ENCODE peak calls at places on chromosomes 5 and 9, in five cellular contexts. C is kidney epithelial cell, T is ascending aorta, B is epithelial cell of esophagus, F is fibroblast of villous mesenchyme. V is an unnamed sample.

GRCh38 chr5:14008819-14009311 is 64.4 kb upstream of the DNAH5 start:
- DNase-seq in C (no peak), T (no peak), B (peak), F (peak), V (no peak)

GRCh38 chr9:75369989-75370388 is 281.7 kb downstream of the OSTF1 start:
- DNase-seq in C (no peak), T (no peak), B (no peak), F (no peak), V (no peak)

GRCh38 chr5:176515396-176515795 is 21.8 kb downstream of the RNF44 start:
- DNase-seq in C (no peak), T (no peak), B (no peak), F (no peak), V (no peak)

GRCh38 chr5:123087173-123088030 is 1.6 kb upstream of the PRDM6 start:
- DNase-seq in C (no peak), T (no peak), B (no peak), F (no peak), V (no peak)

GRCh38 chr9:14400658-14400995 is 86.7 kb upstream of the NFIB start:
- DNase-seq in C (no peak), T (peak), B (peak), F (peak), V (peak)

GRCh38 chr9:132418743-132419363 is 8.8 kb downstream of the CFAP77 start:
- DNase-seq in C (no peak), T (no peak), B (no peak), F (no peak), V (no peak)

GRCh38 chr9:131593255-131593820 is 48.0 kb downstream of the PRRT1B start:
- DNase-seq in C (no peak), T (no peak), B (no peak), F (peak), V (no peak)

GRCh38 chr5:149228610-149229297 is 42.9 kb upstream of the AFAP1L1 start:
- DNase-seq in C (peak), T (peak), B (peak), F (peak), V (no peak)

GRCh38 chr5:64532212-64532611 is 26.4 kb downstream of the RGS7BP start:
- DNase-seq in C (no peak), T (no peak), B (no peak), F (no peak), V (no peak)

GRCh38 chr5:150559701-150560100 is 51.8 kb downstream of the NDST1 start:
- DNase-seq in C (peak), T (no peak), B (peak), F (no peak), V (no peak)

GRCh38 chr5:76811214-76811613 is 7.6 kb upstream of the F2RL1 start:
- DNase-seq in C (no peak), T (no peak), B (peak), F (peak), V (no peak)

GRCh38 chr9:93645149-93645889 is 68.9 kb downstream of the PHF2 start:
- DNase-seq in C (no peak), T (peak), B (no peak), F (no peak), V (no peak)

GRCh38 chr5:141512390-141513020 is 23.6 kb downstream of the PCDHGC5 start:
- DNase-seq in C (no peak), T (peak), B (peak), F (peak), V (peak)

GRCh38 chr9:129131300-129132145 is 20.3 kb downstream of the PTPA start:
- DNase-seq in C (no peak), T (peak), B (peak), F (peak), V (no peak)

GRCh38 chr9:6488395-6488794 is 75.4 kb downstream of the UHRF2 start:
- DNase-seq in C (no peak), T (no peak), B (no peak), F (no peak), V (no peak)

GRCh38 chr9:121599186-121599871 is 52.1 kb upstream of the DAB2IP start:
- DNase-seq in C (no peak), T (peak), B (peak), F (no peak), V (peak)

GRCh38 chr5:168770036-168770498 is 190.9 kb upstream of the PANK3 start:
- DNase-seq in C (no peak), T (no peak), B (no peak), F (peak), V (no peak)

GRCh38 chr5:16467363-16468219 is 2.0 kb upstream of the ZNF622 start:
- DNase-seq in C (no peak), T (no peak), B (peak), F (peak), V (no peak)

GRCh38 chr5:141476132-141476909 is 555 bp downstream of the PCDHGC3 start:
- DNase-seq in C (no peak), T (peak), B (peak), F (peak), V (no peak)

GRCh38 chr9:14347408-14348224 is 33.7 kb upstream of the NFIB start:
- DNase-seq in C (no peak), T (no peak), B (peak), F (peak), V (no peak)

GRCh38 chr9:91191443-91192378 is 170.0 kb downstream of the AUH start:
- DNase-seq in C (no peak), T (peak), B (no peak), F (no peak), V (no peak)

GRCh38 chr5:128736567-128736966 is 198.5 kb upstream of the FBN2 start:
- DNase-seq in C (peak), T (no peak), B (peak), F (peak), V (peak)

GRCh38 chr5:122942164-122942914 is 94.2 kb downstream of the PPIC start:
- DNase-seq in C (no peak), T (no peak), B (peak), F (peak), V (no peak)

GRCh38 chr9:36078047-36078446 is 41.3 kb downstream of the RECK start:
- DNase-seq in C (no peak), T (no peak), B (no peak), F (no peak), V (no peak)

GRCh38 chr9:69085523-69086283 is 50.2 kb downstream of the FXN start:
- DNase-seq in C (no peak), T (no peak), B (no peak), F (peak), V (no peak)

GRCh38 chr5:52896524-52897237 is 92.5 kb upstream of the ITGA2 start:
- DNase-seq in C (no peak), T (no peak), B (no peak), F (peak), V (no peak)

GRCh38 chr5:35908814-35909213 is 29.6 kb downstream of the CAPSL start:
- DNase-seq in C (no peak), T (no peak), B (no peak), F (no peak), V (no peak)

GRCh38 chr9:82763631-82764030 is 299.3 kb downstream of the RASEF start:
- DNase-seq in C (no peak), T (no peak), B (peak), F (no peak), V (no peak)

DNA sequence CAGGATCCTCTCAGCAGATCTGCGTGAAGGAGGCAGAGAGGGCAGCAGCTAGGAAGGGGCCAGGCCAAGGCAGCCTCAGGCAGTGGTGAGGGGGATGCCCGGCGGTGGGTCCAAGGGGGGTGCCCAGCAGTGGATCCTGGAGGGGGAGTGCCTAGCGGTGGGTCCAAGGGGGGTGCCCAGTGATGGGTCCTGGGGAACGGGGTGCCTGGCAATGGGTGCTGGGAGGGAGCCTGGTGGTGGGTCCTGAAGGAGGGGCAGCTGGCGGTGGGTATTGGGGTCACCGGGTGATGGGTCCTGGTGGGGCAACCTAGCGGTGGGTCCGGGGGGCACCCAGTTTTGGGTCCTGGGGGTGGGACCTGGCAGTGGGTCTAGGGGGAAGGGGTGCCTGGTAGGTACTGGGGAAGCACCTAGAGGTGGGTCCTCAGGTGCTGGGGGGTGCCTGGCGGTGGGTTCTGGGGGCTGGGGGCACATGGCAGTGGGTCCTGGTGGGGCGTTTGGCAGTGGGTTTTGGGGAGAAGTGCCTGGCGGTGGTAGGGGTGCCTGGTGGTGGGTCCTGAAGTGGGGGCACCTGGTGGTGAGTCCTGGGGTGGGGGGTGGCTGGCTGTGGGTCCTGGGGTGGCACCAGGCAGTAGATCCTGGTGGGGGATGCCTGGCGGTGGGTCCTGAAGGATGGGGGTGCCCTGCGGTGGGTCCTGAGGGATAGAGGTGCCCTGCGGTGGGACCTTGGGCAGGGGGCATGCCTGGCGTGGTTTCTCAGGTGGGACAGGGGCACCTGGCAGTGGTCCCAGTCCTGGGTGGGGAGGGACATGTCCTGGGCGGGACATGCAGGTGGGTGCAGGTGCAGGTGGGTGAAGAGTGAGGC is 1.9 kb downstream of the LRRC14B start:
- DNase-seq in C (no peak), T (no peak), B (no peak), F (no peak), V (no peak)
- H3K4me3 ChIP-seq in C (no peak), T (no peak), B (no peak), F (no peak), V (no peak)

GRCh38 chr9:111036946-111037743 is 1.1 kb downstream of the LPAR1 start:
- DNase-seq in C (no peak), T (no peak), B (peak), F (peak), V (no peak)
- H3K4me3 ChIP-seq in C (peak), T (peak), B (peak), F (peak), V (peak)

DNA sequence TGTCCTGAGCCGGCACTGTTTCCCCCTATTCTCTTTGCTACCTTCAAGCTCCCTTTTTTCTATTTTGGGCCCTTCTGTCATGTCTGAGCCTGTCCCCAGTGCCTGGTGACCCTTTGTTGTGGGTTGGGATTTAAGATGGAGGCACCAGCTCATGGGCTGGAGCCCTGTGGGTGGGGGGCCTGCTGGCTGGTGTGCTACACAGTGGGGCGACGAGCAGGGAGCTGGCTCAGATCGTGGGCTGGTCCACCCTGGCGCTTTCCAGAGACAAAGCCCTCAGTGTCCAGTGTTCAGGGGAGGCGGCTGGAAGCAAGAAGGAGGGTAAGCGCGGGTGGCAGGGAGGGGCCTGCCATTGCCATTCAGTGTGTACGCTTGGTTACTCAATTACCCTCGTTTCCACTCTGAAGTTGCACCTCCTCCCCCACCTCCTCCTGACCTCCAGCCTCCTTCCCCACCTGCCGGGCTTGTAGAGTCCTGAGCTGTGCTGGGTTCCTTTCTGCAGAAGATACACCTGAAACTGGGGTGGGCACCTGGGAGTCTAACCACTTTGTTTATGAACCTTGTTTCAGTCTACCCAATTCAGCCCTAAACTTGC is 49.8 kb downstream of the MVB12B start:
- DNase-seq in C (no peak), T (no peak), B (no peak), F (no peak), V (no peak)
- H3K4me3 ChIP-seq in C (no peak), T (no peak), B (no peak), F (no peak), V (no peak)

GRCh38 chr9:4987996-4988421 is 2.9 kb downstream of the JAK2 start:
- DNase-seq in C (no peak), T (peak), B (peak), F (peak), V (no peak)
- H3K4me3 ChIP-seq in C (no peak), T (peak), B (no peak), F (peak), V (peak)

GRCh38 chr5:59596586-59597348 is 296.8 kb downstream of the PDE4D start:
- DNase-seq in C (no peak), T (no peak), B (peak), F (peak), V (no peak)
- H3K4me3 ChIP-seq in C (no peak), T (no peak), B (no peak), F (no peak), V (no peak)